ENCODE peak calls at places on chromosome 12, in ten cellular contexts. One of them, this sample, is unnamed.

GRCh38 chr12:120971299-120972180 is 6.8 kb upstream of the HNF1A start:
- DNase-seq in T-helper 17 cell: no peak
- DNase-seq in NCI-H2081: peak; percentile 47
- DNase-seq in T follicular helper cell: no peak
- DNase-seq in Calu3: no peak
- DNase-seq in HEK293T: peak; percentile 72
- DNase-seq in activated T-cell treated with anti-CD3 and anti-CD28 coated beads for 1 hour: no peak
- DNase-seq in hypothalamus: no peak
- DNase-seq in stimulated activated CD8-positive, alpha-beta memory T cell treated with anti-CD3 and anti-CD28 coated beads, Interleukin-4, amount 100 ng/mL, for 1 hour: no peak
- DNase-seq in NCI-H748 treated with DMSO at 0.1 percent for 48 hours: peak; percentile 46
- DNase-seq in this sample: peak; percentile 3

GRCh38 chr12:85466906-85467305 is 186.9 kb downstream of the ALX1 start:
- DNase-seq in T-helper 17 cell: no peak
- DNase-seq in NCI-H2081: no peak
- DNase-seq in T follicular helper cell: no peak
- DNase-seq in Calu3: no peak
- DNase-seq in HEK293T: no peak
- DNase-seq in activated T-cell treated with anti-CD3 and anti-CD28 coated beads for 1 hour: no peak
- DNase-seq in hypothalamus: no peak
- DNase-seq in stimulated activated CD8-positive, alpha-beta memory T cell treated with anti-CD3 and anti-CD28 coated beads, Interleukin-4, amount 100 ng/mL, for 1 hour: no peak
- DNase-seq in NCI-H748 treated with DMSO at 0.1 percent for 48 hours: no peak
- DNase-seq in this sample: no peak

GRCh38 chr12:119679081-119679480 is 11.1 kb downstream of the PRKAB1 start:
- DNase-seq in T-helper 17 cell: no peak
- DNase-seq in NCI-H2081: peak; percentile 81
- DNase-seq in T follicular helper cell: no peak
- DNase-seq in Calu3: no peak
- DNase-seq in HEK293T: no peak
- DNase-seq in activated T-cell treated with anti-CD3 and anti-CD28 coated beads for 1 hour: no peak
- DNase-seq in hypothalamus: no peak
- DNase-seq in stimulated activated CD8-positive, alpha-beta memory T cell treated with anti-CD3 and anti-CD28 coated beads, Interleukin-4, amount 100 ng/mL, for 1 hour: no peak
- DNase-seq in NCI-H748 treated with DMSO at 0.1 percent for 48 hours: peak; percentile 32
- DNase-seq in this sample: no peak

GRCh38 chr12:65184176-65184857 is 14.9 kb downstream of the LEMD3 start:
- DNase-seq in T-helper 17 cell: no peak
- DNase-seq in NCI-H2081: no peak
- DNase-seq in T follicular helper cell: no peak
- DNase-seq in Calu3: no peak
- DNase-seq in HEK293T: no peak
- DNase-seq in activated T-cell treated with anti-CD3 and anti-CD28 coated beads for 1 hour: no peak
- DNase-seq in hypothalamus: no peak
- DNase-seq in stimulated activated CD8-positive, alpha-beta memory T cell treated with anti-CD3 and anti-CD28 coated beads, Interleukin-4, amount 100 ng/mL, for 1 hour: no peak
- DNase-seq in NCI-H748 treated with DMSO at 0.1 percent for 48 hours: no peak
- DNase-seq in this sample: no peak

GRCh38 chr12:69298947-69299346 is 49.2 kb upstream of the LYZ start:
- DNase-seq in T-helper 17 cell: no peak
- DNase-seq in NCI-H2081: no peak
- DNase-seq in T follicular helper cell: no peak
- DNase-seq in Calu3: no peak
- DNase-seq in HEK293T: no peak
- DNase-seq in activated T-cell treated with anti-CD3 and anti-CD28 coated beads for 1 hour: no peak
- DNase-seq in hypothalamus: no peak
- DNase-seq in stimulated activated CD8-positive, alpha-beta memory T cell treated with anti-CD3 and anti-CD28 coated beads, Interleukin-4, amount 100 ng/mL, for 1 hour: no peak
- DNase-seq in NCI-H748 treated with DMSO at 0.1 percent for 48 hours: no peak
- DNase-seq in this sample: no peak

GRCh38 chr12:1595026-1595561 is 713 bp upstream of the FBXL14 start:
- DNase-seq in T-helper 17 cell: no peak
- DNase-seq in NCI-H2081: no peak
- DNase-seq in T follicular helper cell: no peak
- DNase-seq in Calu3: no peak
- DNase-seq in HEK293T: no peak
- DNase-seq in activated T-cell treated with anti-CD3 and anti-CD28 coated beads for 1 hour: no peak
- DNase-seq in hypothalamus: no peak
- DNase-seq in stimulated activated CD8-positive, alpha-beta memory T cell treated with anti-CD3 and anti-CD28 coated beads, Interleukin-4, amount 100 ng/mL, for 1 hour: no peak
- DNase-seq in NCI-H748 treated with DMSO at 0.1 percent for 48 hours: no peak
- DNase-seq in this sample: no peak

GRCh38 chr12:42633594-42633993 is 44.0 kb upstream of the PRICKLE1 start:
- DNase-seq in T-helper 17 cell: no peak
- DNase-seq in NCI-H2081: no peak
- DNase-seq in T follicular helper cell: no peak
- DNase-seq in Calu3: no peak
- DNase-seq in HEK293T: no peak
- DNase-seq in activated T-cell treated with anti-CD3 and anti-CD28 coated beads for 1 hour: no peak
- DNase-seq in hypothalamus: no peak
- DNase-seq in stimulated activated CD8-positive, alpha-beta memory T cell treated with anti-CD3 and anti-CD28 coated beads, Interleukin-4, amount 100 ng/mL, for 1 hour: no peak
- DNase-seq in NCI-H748 treated with DMSO at 0.1 percent for 48 hours: no peak
- DNase-seq in this sample: no peak

GRCh38 chr12:77861317-77861716 is 30.6 kb downstream of the NAV3 start:
- DNase-seq in T-helper 17 cell: no peak
- DNase-seq in NCI-H2081: no peak
- DNase-seq in T follicular helper cell: no peak
- DNase-seq in Calu3: no peak
- DNase-seq in HEK293T: no peak
- DNase-seq in activated T-cell treated with anti-CD3 and anti-CD28 coated beads for 1 hour: no peak
- DNase-seq in hypothalamus: no peak
- DNase-seq in stimulated activated CD8-positive, alpha-beta memory T cell treated with anti-CD3 and anti-CD28 coated beads, Interleukin-4, amount 100 ng/mL, for 1 hour: no peak
- DNase-seq in NCI-H748 treated with DMSO at 0.1 percent for 48 hours: no peak
- DNase-seq in this sample: no peak

GRCh38 chr12:57133013-57133569 is 4.8 kb downstream of the LRP1 start:
- DNase-seq in T-helper 17 cell: no peak
- DNase-seq in NCI-H2081: no peak
- DNase-seq in T follicular helper cell: no peak
- DNase-seq in Calu3: no peak
- DNase-seq in HEK293T: no peak
- DNase-seq in activated T-cell treated with anti-CD3 and anti-CD28 coated beads for 1 hour: no peak
- DNase-seq in hypothalamus: no peak
- DNase-seq in stimulated activated CD8-positive, alpha-beta memory T cell treated with anti-CD3 and anti-CD28 coated beads, Interleukin-4, amount 100 ng/mL, for 1 hour: no peak
- DNase-seq in NCI-H748 treated with DMSO at 0.1 percent for 48 hours: no peak
- DNase-seq in this sample: no peak

GRCh38 chr12:117522559-117522958 is 161.1 kb upstream of the NOS1 start:
- DNase-seq in T-helper 17 cell: no peak
- DNase-seq in NCI-H2081: no peak
- DNase-seq in T follicular helper cell: no peak
- DNase-seq in Calu3: no peak
- DNase-seq in HEK293T: no peak
- DNase-seq in activated T-cell treated with anti-CD3 and anti-CD28 coated beads for 1 hour: no peak
- DNase-seq in hypothalamus: no peak
- DNase-seq in stimulated activated CD8-positive, alpha-beta memory T cell treated with anti-CD3 and anti-CD28 coated beads, Interleukin-4, amount 100 ng/mL, for 1 hour: no peak
- DNase-seq in NCI-H748 treated with DMSO at 0.1 percent for 48 hours: no peak
- DNase-seq in this sample: no peak

GRCh38 chr12:29782285-29782820 is 1.4 kb downstream of the TMTC1 start:
- DNase-seq in T-helper 17 cell: no peak
- DNase-seq in NCI-H2081: no peak
- DNase-seq in T follicular helper cell: no peak
- DNase-seq in Calu3: no peak
- DNase-seq in HEK293T: no peak
- DNase-seq in activated T-cell treated with anti-CD3 and anti-CD28 coated beads for 1 hour: no peak
- DNase-seq in hypothalamus: no peak
- DNase-seq in stimulated activated CD8-positive, alpha-beta memory T cell treated with anti-CD3 and anti-CD28 coated beads, Interleukin-4, amount 100 ng/mL, for 1 hour: no peak
- DNase-seq in NCI-H748 treated with DMSO at 0.1 percent for 48 hours: peak; percentile 26
- DNase-seq in this sample: no peak

GRCh38 chr12:123111498-123112165 is 39.3 kb downstream of the PITPNM2 start:
- DNase-seq in T-helper 17 cell: no peak
- DNase-seq in NCI-H2081: no peak
- DNase-seq in T follicular helper cell: no peak
- DNase-seq in Calu3: no peak
- DNase-seq in HEK293T: no peak
- DNase-seq in activated T-cell treated with anti-CD3 and anti-CD28 coated beads for 1 hour: no peak
- DNase-seq in hypothalamus: no peak
- DNase-seq in stimulated activated CD8-positive, alpha-beta memory T cell treated with anti-CD3 and anti-CD28 coated beads, Interleukin-4, amount 100 ng/mL, for 1 hour: no peak
- DNase-seq in NCI-H748 treated with DMSO at 0.1 percent for 48 hours: no peak
- DNase-seq in this sample: no peak

GRCh38 chr12:95116773-95117172 is 43.4 kb upstream of the NR2C1 start:
- DNase-seq in T-helper 17 cell: no peak
- DNase-seq in NCI-H2081: no peak
- DNase-seq in T follicular helper cell: no peak
- DNase-seq in Calu3: peak; percentile 76
- DNase-seq in HEK293T: no peak
- DNase-seq in activated T-cell treated with anti-CD3 and anti-CD28 coated beads for 1 hour: no peak
- DNase-seq in hypothalamus: no peak
- DNase-seq in stimulated activated CD8-positive, alpha-beta memory T cell treated with anti-CD3 and anti-CD28 coated beads, Interleukin-4, amount 100 ng/mL, for 1 hour: no peak
- DNase-seq in NCI-H748 treated with DMSO at 0.1 percent for 48 hours: no peak
- DNase-seq in this sample: no peak

GRCh38 chr12:91327889-91328288 is 145.3 kb upstream of the DCN start:
- DNase-seq in T-helper 17 cell: no peak
- DNase-seq in NCI-H2081: no peak
- DNase-seq in T follicular helper cell: no peak
- DNase-seq in Calu3: no peak
- DNase-seq in HEK293T: no peak
- DNase-seq in activated T-cell treated with anti-CD3 and anti-CD28 coated beads for 1 hour: no peak
- DNase-seq in hypothalamus: no peak
- DNase-seq in stimulated activated CD8-positive, alpha-beta memory T cell treated with anti-CD3 and anti-CD28 coated beads, Interleukin-4, amount 100 ng/mL, for 1 hour: no peak
- DNase-seq in NCI-H748 treated with DMSO at 0.1 percent for 48 hours: no peak
- DNase-seq in this sample: no peak

GRCh38 chr12:19867970-19868369 is 428.7 kb downstream of the AEBP2 start:
- DNase-seq in T-helper 17 cell: no peak
- DNase-seq in NCI-H2081: no peak
- DNase-seq in T follicular helper cell: no peak
- DNase-seq in Calu3: no peak
- DNase-seq in HEK293T: no peak
- DNase-seq in activated T-cell treated with anti-CD3 and anti-CD28 coated beads for 1 hour: no peak
- DNase-seq in hypothalamus: no peak
- DNase-seq in stimulated activated CD8-positive, alpha-beta memory T cell treated with anti-CD3 and anti-CD28 coated beads, Interleukin-4, amount 100 ng/mL, for 1 hour: no peak
- DNase-seq in NCI-H748 treated with DMSO at 0.1 percent for 48 hours: no peak
- DNase-seq in this sample: no peak

GRCh38 chr12:6470375-6471163 is at the start of gene VAMP1:
- DNase-seq in T-helper 17 cell: peak; percentile 90
- DNase-seq in NCI-H2081: peak; percentile 96
- DNase-seq in T follicular helper cell: peak; percentile 96
- DNase-seq in Calu3: peak; percentile 98
- DNase-seq in HEK293T: peak; percentile 96
- DNase-seq in activated T-cell treated with anti-CD3 and anti-CD28 coated beads for 1 hour: peak; percentile 95
- DNase-seq in hypothalamus: peak; percentile 99
- DNase-seq in stimulated activated CD8-positive, alpha-beta memory T cell treated with anti-CD3 and anti-CD28 coated beads, Interleukin-4, amount 100 ng/mL, for 1 hour: peak; percentile 96
- DNase-seq in NCI-H748 treated with DMSO at 0.1 percent for 48 hours: peak; percentile 95
- DNase-seq in this sample: peak; percentile 96

GRCh38 chr12:58919271-58920101 is 818 bp downstream of the LRIG3 start:
- DNase-seq in T-helper 17 cell: no peak
- DNase-seq in NCI-H2081: no peak
- DNase-seq in T follicular helper cell: no peak
- DNase-seq in Calu3: no peak
- DNase-seq in HEK293T: peak; percentile 22
- DNase-seq in activated T-cell treated with anti-CD3 and anti-CD28 coated beads for 1 hour: no peak
- DNase-seq in hypothalamus: peak; percentile 62
- DNase-seq in stimulated activated CD8-positive, alpha-beta memory T cell treated with anti-CD3 and anti-CD28 coated beads, Interleukin-4, amount 100 ng/mL, for 1 hour: no peak
- DNase-seq in NCI-H748 treated with DMSO at 0.1 percent for 48 hours: peak; percentile 56
- DNase-seq in this sample: no peak

GRCh38 chr12:81627336-81628189 is 131.6 kb downstream of the PPFIA2 start:
- DNase-seq in T-helper 17 cell: no peak
- DNase-seq in NCI-H2081: peak; percentile 66
- DNase-seq in T follicular helper cell: no peak
- DNase-seq in Calu3: peak; percentile 41
- DNase-seq in HEK293T: peak; percentile 22
- DNase-seq in activated T-cell treated with anti-CD3 and anti-CD28 coated beads for 1 hour: no peak
- DNase-seq in hypothalamus: no peak
- DNase-seq in stimulated activated CD8-positive, alpha-beta memory T cell treated with anti-CD3 and anti-CD28 coated beads, Interleukin-4, amount 100 ng/mL, for 1 hour: no peak
- DNase-seq in NCI-H748 treated with DMSO at 0.1 percent for 48 hours: peak; percentile 87
- DNase-seq in this sample: no peak

GRCh38 chr12:131114942-131115584 is 161.4 kb downstream of the ADGRD1 start:
- DNase-seq in T-helper 17 cell: no peak
- DNase-seq in NCI-H2081: no peak
- DNase-seq in T follicular helper cell: no peak
- DNase-seq in Calu3: no peak
- DNase-seq in HEK293T: no peak
- DNase-seq in activated T-cell treated with anti-CD3 and anti-CD28 coated beads for 1 hour: no peak
- DNase-seq in hypothalamus: no peak
- DNase-seq in stimulated activated CD8-positive, alpha-beta memory T cell treated with anti-CD3 and anti-CD28 coated beads, Interleukin-4, amount 100 ng/mL, for 1 hour: no peak
- DNase-seq in NCI-H748 treated with DMSO at 0.1 percent for 48 hours: no peak
- DNase-seq in this sample: no peak

GRCh38 chr12:90024261-90024660 is 315.6 kb upstream of the ATP2B1 start:
- DNase-seq in T-helper 17 cell: no peak
- DNase-seq in NCI-H2081: no peak
- DNase-seq in T follicular helper cell: no peak
- DNase-seq in Calu3: no peak
- DNase-seq in HEK293T: no peak
- DNase-seq in activated T-cell treated with anti-CD3 and anti-CD28 coated beads for 1 hour: no peak
- DNase-seq in hypothalamus: no peak
- DNase-seq in stimulated activated CD8-positive, alpha-beta memory T cell treated with anti-CD3 and anti-CD28 coated beads, Interleukin-4, amount 100 ng/mL, for 1 hour: no peak
- DNase-seq in NCI-H748 treated with DMSO at 0.1 percent for 48 hours: no peak
- DNase-seq in this sample: no peak

GRCh38 chr12:79690606-79691298 is at the start of gene PAWR:
- DNase-seq in T-helper 17 cell: no peak
- DNase-seq in NCI-H2081: peak; percentile 88
- DNase-seq in T follicular helper cell: no peak
- DNase-seq in Calu3: peak; percentile 92
- DNase-seq in HEK293T: peak; percentile 81
- DNase-seq in activated T-cell treated with anti-CD3 and anti-CD28 coated beads for 1 hour: no peak
- DNase-seq in hypothalamus: peak; percentile 16
- DNase-seq in stimulated activated CD8-positive, alpha-beta memory T cell treated with anti-CD3 and anti-CD28 coated beads, Interleukin-4, amount 100 ng/mL, for 1 hour: no peak
- DNase-seq in NCI-H748 treated with DMSO at 0.1 percent for 48 hours: peak; percentile 89
- DNase-seq in this sample: peak; percentile 82

GRCh38 chr12:52041695-52042123 is 9.5 kb upstream of the NR4A1 start:
- DNase-seq in T-helper 17 cell: no peak
- DNase-seq in NCI-H2081: peak; percentile 61
- DNase-seq in T follicular helper cell: no peak
- DNase-seq in Calu3: no peak
- DNase-seq in HEK293T: no peak
- DNase-seq in activated T-cell treated with anti-CD3 and anti-CD28 coated beads for 1 hour: peak; percentile 30
- DNase-seq in hypothalamus: no peak
- DNase-seq in stimulated activated CD8-positive, alpha-beta memory T cell treated with anti-CD3 and anti-CD28 coated beads, Interleukin-4, amount 100 ng/mL, for 1 hour: no peak
- DNase-seq in NCI-H748 treated with DMSO at 0.1 percent for 48 hours: no peak
- DNase-seq in this sample: peak; percentile 62

GRCh38 chr12:32365473-32366064 is 33.8 kb upstream of the FGD4 start:
- DNase-seq in T-helper 17 cell: peak; percentile 15
- DNase-seq in NCI-H2081: peak; percentile 64
- DNase-seq in T follicular helper cell: peak; percentile 5
- DNase-seq in Calu3: peak; percentile 68
- DNase-seq in HEK293T: peak; percentile 59
- DNase-seq in activated T-cell treated with anti-CD3 and anti-CD28 coated beads for 1 hour: peak; percentile 14
- DNase-seq in hypothalamus: no peak
- DNase-seq in stimulated activated CD8-positive, alpha-beta memory T cell treated with anti-CD3 and anti-CD28 coated beads, Interleukin-4, amount 100 ng/mL, for 1 hour: no peak
- DNase-seq in NCI-H748 treated with DMSO at 0.1 percent for 48 hours: peak; percentile 45
- DNase-seq in this sample: peak; percentile 27

GRCh38 chr12:123134265-123134664 is 16.6 kb downstream of the PITPNM2 start:
- DNase-seq in T-helper 17 cell: no peak
- DNase-seq in NCI-H2081: no peak
- DNase-seq in T follicular helper cell: no peak
- DNase-seq in Calu3: no peak
- DNase-seq in HEK293T: no peak
- DNase-seq in activated T-cell treated with anti-CD3 and anti-CD28 coated beads for 1 hour: no peak
- DNase-seq in hypothalamus: no peak
- DNase-seq in stimulated activated CD8-positive, alpha-beta memory T cell treated with anti-CD3 and anti-CD28 coated beads, Interleukin-4, amount 100 ng/mL, for 1 hour: no peak
- DNase-seq in NCI-H748 treated with DMSO at 0.1 percent for 48 hours: no peak
- DNase-seq in this sample: no peak